ENCODE peak calls at places on chromosomes 6 and 20, in nine cellular contexts. P is colonic mucosa, W is AG10803, J is NCI-H1092 treated with DMSO at 0.1 percent for 48 hours, C is kidney epithelial cell, R is LoVo, S is esophagus squamous epithelium, H is cerebellum, G is lung. Z is an unnamed sample.

GRCh38 chr6:106789436-106790145 is 160.2 kb downstream of the QRSL1 start:
- DNase-seq in P (no peak), W (no peak), J (no peak), C (no peak), R (no peak), S (no peak), H (no peak), G (no peak), Z (no peak)

GRCh38 chr6:31622678-31623077 is 2.2 kb downstream of the PRRC2A start:
- DNase-seq in P (no peak), W (no peak), J (no peak), C (no peak), R (no peak), S (no peak), H (no peak), G (peak), Z (no peak)

GRCh38 chr6:5331860-5332442 is 70.6 kb downstream of the FARS2 start:
- DNase-seq in P (no peak), W (no peak), J (no peak), C (no peak), R (no peak), S (no peak), H (no peak), G (no peak), Z (no peak)

GRCh38 chr20:53597521-53598120 is 4.0 kb upstream of the ZNF217 start:
- DNase-seq in P (peak), W (no peak), J (no peak), C (no peak), R (no peak), S (no peak), H (no peak), G (no peak), Z (no peak)

GRCh38 chr20:7744411-7744810 is 195.8 kb downstream of the HAO1 start:
- DNase-seq in P (no peak), W (peak), J (no peak), C (peak), R (no peak), S (no peak), H (no peak), G (no peak), Z (no peak)

GRCh38 chr20:38392356-38392755 is 42.8 kb downstream of the SNHG17 start:
- DNase-seq in P (no peak), W (no peak), J (no peak), C (no peak), R (no peak), S (no peak), H (no peak), G (no peak), Z (no peak)

GRCh38 chr20:46206025-46206424 is 87.9 kb downstream of the CD40 start:
- DNase-seq in P (peak), W (peak), J (no peak), C (peak), R (no peak), S (no peak), H (no peak), G (peak), Z (no peak)

GRCh38 chr6:34243901-34244884 is 4.6 kb downstream of the SMIM29 start:
- DNase-seq in P (peak), W (peak), J (no peak), C (peak), R (peak), S (no peak), H (peak), G (peak), Z (no peak)

GRCh38 chr6:22062807-22063408 is 233.9 kb downstream of the PRL start:
- DNase-seq in P (no peak), W (no peak), J (no peak), C (no peak), R (no peak), S (no peak), H (no peak), G (peak), Z (no peak)

GRCh38 chr6:35090734-35091133 is 50.4 kb downstream of the TCP11 start:
- DNase-seq in P (peak), W (no peak), J (no peak), C (no peak), R (no peak), S (no peak), H (no peak), G (no peak), Z (no peak)

GRCh38 chr20:25296094-25297093 is 48.5 kb downstream of the PYGB start:
- DNase-seq in P (no peak), W (peak), J (no peak), C (no peak), R (no peak), S (no peak), H (no peak), G (no peak), Z (no peak)

GRCh38 chr6:96611342-96611964 is 48.5 kb downstream of the FHL5 start:
- DNase-seq in P (no peak), W (no peak), J (no peak), C (no peak), R (no peak), S (no peak), H (no peak), G (no peak), Z (no peak)

GRCh38 chr20:47149939-47150338 is 206.6 kb downstream of the ZMYND8 start:
- DNase-seq in P (no peak), W (no peak), J (no peak), C (no peak), R (no peak), S (no peak), H (no peak), G (no peak), Z (no peak)

GRCh38 chr6:131755597-131755996 is 44.8 kb upstream of the CTAGE9 start:
- DNase-seq in P (no peak), W (peak), J (no peak), C (peak), R (no peak), S (no peak), H (no peak), G (no peak), Z (no peak)